ENCODE peak calls at places on chromosomes 11 and 22, in ten cellular contexts. A is astrocyte of the spinal cord, H is A549, T is pancreas, D is cardiac fibroblast, O is non-pigmented ciliary epithelial cell, M is nucleus accumbens, J is germinal center, V is GM03348, B is ACHN. R is an unnamed sample.

GRCh38 chr11:119416606-119417580 is 6.1 kb downstream of the THY1 start:
- DNase-seq in A (peak), H (no peak), T (no peak), D (peak), O (no peak), M (peak), J (no peak), V (peak), B (peak), R (peak)

GRCh38 chr11:8373519-8374432 is 110.1 kb upstream of the LMO1 start:
- DNase-seq in A (no peak), H (no peak), T (no peak), D (no peak), O (no peak), M (no peak), J (no peak), V (no peak), B (no peak), R (no peak)

GRCh38 chr11:45272701-45273100 is 13.4 kb downstream of the SYT13 start:
- DNase-seq in A (no peak), H (no peak), T (no peak), D (peak), O (no peak), M (no peak), J (no peak), V (no peak), B (no peak), R (no peak)

GRCh38 chr11:100625041-100625440 is 62.0 kb upstream of the ARHGAP42 start:
- DNase-seq in A (peak), H (no peak), T (no peak), D (peak), O (no peak), M (no peak), J (no peak), V (no peak), B (no peak), R (no peak)

GRCh38 chr11:124917115-124917637 is 1.9 kb upstream of the HEPN1 start:
- DNase-seq in A (peak), H (no peak), T (no peak), D (peak), O (no peak), M (peak), J (no peak), V (no peak), B (no peak), R (no peak)

GRCh38 chr11:15819679-15820286 is 536.6 kb downstream of the SOX6 start:
- DNase-seq in A (peak), H (peak), T (peak), D (peak), O (no peak), M (peak), J (peak), V (peak), B (peak), R (no peak)

GRCh38 chr11:64804346-64805210 is 1.6 kb upstream of the MAP4K2 start:
- DNase-seq in A (no peak), H (no peak), T (peak), D (no peak), O (no peak), M (no peak), J (no peak), V (no peak), B (no peak), R (no peak)

GRCh38 chr11:1760351-1761109 is 3.2 kb downstream of the CTSD start:
- DNase-seq in A (no peak), H (no peak), T (peak), D (peak), O (no peak), M (peak), J (no peak), V (no peak), B (peak), R (peak)

GRCh38 chr11:80694385-80694784 is 1253.6 kb upstream of the TENM4 start:
- DNase-seq in A (no peak), H (no peak), T (no peak), D (no peak), O (no peak), M (no peak), J (no peak), V (no peak), B (no peak), R (no peak)

GRCh38 chr11:17743026-17743807 is 8.6 kb downstream of the KCNC1 start:
- DNase-seq in A (no peak), H (no peak), T (no peak), D (no peak), O (no peak), M (no peak), J (no peak), V (no peak), B (no peak), R (no peak)

GRCh38 chr22:29266564-29267461 is 968 bp downstream of the RHBDD3 start:
- DNase-seq in A (peak), H (no peak), T (no peak), D (peak), O (no peak), M (no peak), J (no peak), V (no peak), B (no peak), R (no peak)

GRCh38 chr22:31625661-31626426 is 36.2 kb downstream of the PISD start:
- DNase-seq in A (peak), H (no peak), T (peak), D (peak), O (no peak), M (peak), J (no peak), V (no peak), B (no peak), R (no peak)

GRCh38 chr11:10294289-10294953 is 402 bp upstream of the SBF2 start:
- DNase-seq in A (peak), H (peak), T (peak), D (peak), O (no peak), M (peak), J (peak), V (peak), B (peak), R (peak)

GRCh38 chr22:19721486-19722172 is 1.7 kb upstream of the GP1BB start:
- DNase-seq in A (no peak), H (no peak), T (peak), D (no peak), O (no peak), M (no peak), J (no peak), V (no peak), B (no peak), R (no peak)

GRCh38 chr22:20748820-20749428 is 25.0 kb upstream of the SERPIND1 start:
- DNase-seq in A (peak), H (no peak), T (no peak), D (no peak), O (peak), M (no peak), J (peak), V (no peak), B (no peak), R (no peak)